ENCODE peak calls at places on chromosomes 7 and 10, in ten cellular contexts. Z, K, U, I, E, Q, B, X, S and J are unnamed samples.
A peak's percentile ranks its signal among the peaks of the same experiment; 100 is the strongest.

GRCh38 chr7:66583696-66584095 is 45.0 kb upstream of the KCTD7 start:
- DNase-seq in E (no peak), Q (no peak), Z (no peak), U (no peak), I (no peak), S (no peak), K (no peak), B (no peak), X (no peak), J (no peak)

GRCh38 chr10:77179015-77179695 is 458.5 kb downstream of the KCNMA1 start:
- DNase-seq in E (peak; percentile 26), Z (peak; percentile 32), U (peak; percentile 74), B (peak; percentile 95), X (peak; percentile 95), S (no peak), Q (no peak), K (peak; percentile 29), I (peak; percentile 81), J (peak; percentile 91)

GRCh38 chr7:158602905-158603772 is 15.5 kb upstream of the PTPRN2 start:
- DNase-seq in K (no peak), S (peak; percentile 21), I (no peak), U (no peak), Q (peak; percentile 69), B (no peak), X (no peak), Z (no peak), E (no peak), J (no peak)

GRCh38 chr10:485776-486572 is 203.5 kb downstream of the DIP2C start:
- DNase-seq in E (no peak), Z (no peak), U (no peak), S (peak; percentile 78), X (peak; percentile 52), Q (no peak), I (peak; percentile 51), K (no peak), B (peak; percentile 51), J (peak; percentile 63)

GRCh38 chr10:96673318-96674099 is 46.8 kb downstream of the PIK3AP1 start:
- DNase-seq in Z (peak; percentile 43), S (no peak), I (peak; percentile 57), E (peak; percentile 9), K (no peak), Q (no peak), B (peak; percentile 19), X (peak; percentile 39), U (no peak), J (peak; percentile 34)

GRCh38 chr10:122307669-122308486 is 36.8 kb downstream of the BTBD16 start:
- DNase-seq in Z (peak; percentile 81), B (peak; percentile 98), S (no peak), I (peak; percentile 96), E (no peak), K (peak; percentile 93), X (peak; percentile 99), Q (peak; percentile 68), U (peak; percentile 98), J (peak; percentile 94)

GRCh38 chr7:5282464-5283316 is at the start of gene SLC29A4:
- DNase-seq in I (peak; percentile 12), X (peak; percentile 27), U (no peak), Z (peak; percentile 25), B (no peak), S (no peak), Q (peak; percentile 72), E (peak; percentile 62), K (no peak), J (peak; percentile 26)

GRCh38 chr10:8088504-8088903 is 34.0 kb downstream of the GATA3 start:
- DNase-seq in B (no peak), I (no peak), X (no peak), Q (peak; percentile 63), K (no peak), E (no peak), U (no peak), S (no peak), Z (no peak), J (no peak)

GRCh38 chr7:55020481-55020871 is 1.7 kb downstream of the EGFR start:
- DNase-seq in E (no peak), B (peak; percentile 86), Z (no peak), Q (no peak), S (peak; percentile 93), U (peak; percentile 88), X (peak; percentile 72), K (peak; percentile 42), I (peak; percentile 60), J (peak; percentile 73)

GRCh38 chr7:131188367-131189339 is 139.0 kb upstream of the MKLN1 start:
- DNase-seq in X (peak; percentile 99), I (peak; percentile 97), K (peak; percentile 79), B (peak; percentile 99), U (peak; percentile 85), Z (no peak), E (no peak), Q (peak; percentile 69), S (peak; percentile 87), J (peak; percentile 99)

GRCh38 chr7:55030314-55030713 is 11.5 kb downstream of the EGFR start:
- DNase-seq in S (no peak), E (no peak), K (no peak), Z (no peak), U (no peak), Q (no peak), X (peak; percentile 58), I (peak; percentile 64), B (peak; percentile 44), J (peak; percentile 51)

GRCh38 chr10:75034131-75034512 is 77.3 kb upstream of the SAMD8 start:
- DNase-seq in Z (no peak), K (no peak), I (no peak), S (no peak), Q (no peak), U (peak; percentile 38), B (peak; percentile 25), E (no peak), X (no peak), J (no peak)

GRCh38 chr7:32336726-32337125 is 153.5 kb downstream of the LSM5 start:
- DNase-seq in U (peak; percentile 90), X (no peak), Q (no peak), E (no peak), Z (no peak), I (no peak), S (no peak), B (peak; percentile 21), K (no peak), J (no peak)

GRCh38 chr7:132317856-132318255 is 258.4 kb downstream of the PLXNA4 start:
- DNase-seq in Q (no peak), K (no peak), Z (no peak), S (no peak), E (no peak), X (no peak), B (no peak), U (no peak), I (no peak), J (no peak)

GRCh38 chr7:1758417-1758858 is 88.4 kb downstream of the ELFN1 start:
- DNase-seq in U (peak; percentile 29), Q (peak; percentile 68), E (peak; percentile 64), S (no peak), K (peak; percentile 40), Z (peak; percentile 46), B (peak; percentile 50), I (peak; percentile 16), X (peak; percentile 35), J (peak; percentile 43)
- TF ChIP-seq CTCF in U (no peak), Q (no peak), E (peak; percentile 53), S (no peak), K (peak; percentile 44), Z (peak; percentile 54), B (peak; percentile 38), I (peak; percentile 37), X (peak; percentile 38), J (peak; percentile 53)

DNA sequence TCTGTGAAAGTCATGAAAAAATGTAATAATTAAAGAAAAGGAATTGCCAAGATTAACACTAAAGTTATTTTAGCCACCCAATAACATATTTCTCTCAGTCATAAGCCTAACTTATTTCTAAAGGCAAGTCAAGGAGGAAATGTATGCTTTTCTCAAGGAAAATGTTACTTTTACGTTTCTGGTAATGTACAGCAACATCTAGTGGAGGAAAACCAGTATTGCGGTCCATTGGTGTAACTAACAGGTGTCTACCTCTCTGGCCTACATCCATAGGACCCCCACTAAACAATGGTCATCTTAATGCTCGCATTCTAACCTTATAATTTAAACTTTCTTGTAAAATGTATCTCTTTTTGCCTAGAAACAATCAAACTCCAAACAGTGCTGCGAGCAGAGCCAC is 437.5 kb downstream of the KIF20B start:
- DNase-seq in B (peak; percentile 27), E (peak; percentile 20), X (peak; percentile 12), U (no peak), I (peak; percentile 6), Z (no peak), K (no peak), Q (no peak), S (no peak), J (no peak)
- TF ChIP-seq CTCF in B (peak; percentile 57), E (peak; percentile 58), X (peak; percentile 42), U (no peak), I (peak; percentile 51), Z (no peak), K (peak; percentile 25), Q (peak; percentile 26), S (no peak), J (no peak)

GRCh38 chr7:87875151-87876039 is 765 bp downstream of the SLC25A40 start:
- DNase-seq in B (no peak), E (peak; percentile 3), U (peak; percentile 16), S (peak; percentile 84), I (peak; percentile 19), Z (no peak), Q (no peak), K (no peak), X (no peak), J (no peak)
- TF ChIP-seq CTCF in B (no peak), E (peak; percentile 2), U (no peak), S (no peak), I (no peak), Z (no peak), Q (no peak), K (no peak), X (no peak), J (no peak)

GRCh38 chr10:128843972-128844371 is 623.1 kb upstream of the MGMT start:
- DNase-seq in B (peak; percentile 2), E (no peak), Z (no peak), K (no peak), S (no peak), I (no peak), X (no peak), Q (no peak), U (no peak), J (no peak)
- TF ChIP-seq CTCF in B (no peak), E (peak; percentile 54), Z (peak; percentile 14), K (no peak), S (no peak), I (no peak), X (no peak), Q (no peak), U (no peak), J (no peak)

GRCh38 chr7:126535176-126535575 is 717.6 kb downstream of the GRM8 start:
- DNase-seq in I (no peak), X (no peak), Q (no peak), E (no peak), B (no peak), U (no peak), K (no peak), Z (no peak), S (no peak), J (no peak)

GRCh38 chr7:126524967-126525366 is 727.8 kb downstream of the GRM8 start:
- DNase-seq in S (no peak), X (no peak), I (no peak), Q (no peak), K (no peak), B (no peak), E (no peak), U (no peak), Z (no peak), J (no peak)

GRCh38 chr7:126529833-126530232 is 722.9 kb downstream of the GRM8 start:
- DNase-seq in S (no peak), I (no peak), Z (no peak), Q (no peak), X (no peak), K (no peak), U (peak; percentile 8), B (no peak), E (no peak), J (no peak)

GRCh38 chr7:126529254-126529653 is 723.5 kb downstream of the GRM8 start:
- DNase-seq in I (no peak), B (no peak), S (no peak), U (no peak), Q (no peak), E (no peak), Z (no peak), X (no peak), K (no peak), J (no peak)
- TF ChIP-seq CTCF in I (no peak), B (no peak), S (no peak), U (no peak), Q (no peak), E (no peak), Z (no peak), X (no peak), K (no peak), J (no peak)